ENCODE peak calls at places on chromosomes 7 and 10, in nine cellular contexts. One of them, this sample, is unnamed.
A peak's percentile ranks its signal among the peaks of the same experiment; 100 is the strongest.

GRCh38 chr10:82037076-82037475 is 162.1 kb downstream of the NRG3 start:
- DNase-seq in left ventricle myocardium superior: no peak
- DNase-seq in stimulated activated CD8-positive, alpha-beta memory T cell treated with anti-CD3 and anti-CD28 coated beads, Interleukin-7, amount 100 ng/mL, for 1 hour: no peak
- DNase-seq in endothelial cell of umbilical vein: no peak
- DNase-seq in stomach: no peak
- DNase-seq in posterior cingulate gyrus: peak; percentile 88
- DNase-seq in T-helper 2 cell: no peak
- DNase-seq in CD4-positive, alpha-beta memory T cell: no peak
- DNase-seq in activated naive CD4-positive, alpha-beta T cell treated with Interleukin-2 at 50 U/mL for 16 hours: no peak
- DNase-seq in this sample: peak; percentile 11

GRCh38 chr10:131065673-131066331 is 245.7 kb downstream of the TCERG1L start:
- DNase-seq in left ventricle myocardium superior: peak; percentile 55
- DNase-seq in stimulated activated CD8-positive, alpha-beta memory T cell treated with anti-CD3 and anti-CD28 coated beads, Interleukin-7, amount 100 ng/mL, for 1 hour: no peak
- DNase-seq in endothelial cell of umbilical vein: no peak
- DNase-seq in stomach: no peak
- DNase-seq in posterior cingulate gyrus: peak; percentile 88
- DNase-seq in T-helper 2 cell: no peak
- DNase-seq in CD4-positive, alpha-beta memory T cell: no peak
- DNase-seq in activated naive CD4-positive, alpha-beta T cell treated with Interleukin-2 at 50 U/mL for 16 hours: no peak
- DNase-seq in this sample: no peak

GRCh38 chr7:111012799-111013675 is 77.9 kb upstream of the LRRN3 start:
- DNase-seq in left ventricle myocardium superior: no peak
- DNase-seq in stimulated activated CD8-positive, alpha-beta memory T cell treated with anti-CD3 and anti-CD28 coated beads, Interleukin-7, amount 100 ng/mL, for 1 hour: no peak
- DNase-seq in endothelial cell of umbilical vein: peak; percentile 5
- DNase-seq in stomach: no peak
- DNase-seq in posterior cingulate gyrus: no peak
- DNase-seq in T-helper 2 cell: no peak
- DNase-seq in CD4-positive, alpha-beta memory T cell: peak; percentile 41
- DNase-seq in activated naive CD4-positive, alpha-beta T cell treated with Interleukin-2 at 50 U/mL for 16 hours: peak; percentile 43
- DNase-seq in this sample: no peak

GRCh38 chr10:3761916-3762708 is 22.9 kb downstream of the KLF6 start:
- DNase-seq in left ventricle myocardium superior: no peak
- DNase-seq in stimulated activated CD8-positive, alpha-beta memory T cell treated with anti-CD3 and anti-CD28 coated beads, Interleukin-7, amount 100 ng/mL, for 1 hour: no peak
- DNase-seq in endothelial cell of umbilical vein: no peak
- DNase-seq in stomach: no peak
- DNase-seq in posterior cingulate gyrus: no peak
- DNase-seq in T-helper 2 cell: no peak
- DNase-seq in CD4-positive, alpha-beta memory T cell: no peak
- DNase-seq in activated naive CD4-positive, alpha-beta T cell treated with Interleukin-2 at 50 U/mL for 16 hours: no peak
- DNase-seq in this sample: no peak

GRCh38 chr10:78047314-78047891 is 13.7 kb downstream of the RPS24 start:
- DNase-seq in left ventricle myocardium superior: peak; percentile 91
- DNase-seq in stimulated activated CD8-positive, alpha-beta memory T cell treated with anti-CD3 and anti-CD28 coated beads, Interleukin-7, amount 100 ng/mL, for 1 hour: peak; percentile 64
- DNase-seq in endothelial cell of umbilical vein: peak; percentile 86
- DNase-seq in stomach: peak; percentile 89
- DNase-seq in posterior cingulate gyrus: peak; percentile 97
- DNase-seq in T-helper 2 cell: peak; percentile 50
- DNase-seq in CD4-positive, alpha-beta memory T cell: peak; percentile 72
- DNase-seq in activated naive CD4-positive, alpha-beta T cell treated with Interleukin-2 at 50 U/mL for 16 hours: peak; percentile 81
- DNase-seq in this sample: peak; percentile 87

GRCh38 chr7:148697950-148698396 is 730 bp upstream of the CUL1 start:
- DNase-seq in left ventricle myocardium superior: no peak
- DNase-seq in stimulated activated CD8-positive, alpha-beta memory T cell treated with anti-CD3 and anti-CD28 coated beads, Interleukin-7, amount 100 ng/mL, for 1 hour: no peak
- DNase-seq in endothelial cell of umbilical vein: no peak
- DNase-seq in stomach: no peak
- DNase-seq in posterior cingulate gyrus: no peak
- DNase-seq in T-helper 2 cell: no peak
- DNase-seq in CD4-positive, alpha-beta memory T cell: peak; percentile 30
- DNase-seq in activated naive CD4-positive, alpha-beta T cell treated with Interleukin-2 at 50 U/mL for 16 hours: no peak
- DNase-seq in this sample: no peak

GRCh38 chr10:23994459-23995046 is 214.4 kb upstream of the KIAA1217 start:
- DNase-seq in left ventricle myocardium superior: peak; percentile 50
- DNase-seq in stimulated activated CD8-positive, alpha-beta memory T cell treated with anti-CD3 and anti-CD28 coated beads, Interleukin-7, amount 100 ng/mL, for 1 hour: no peak
- DNase-seq in endothelial cell of umbilical vein: peak; percentile 4
- DNase-seq in stomach: peak; percentile 74
- DNase-seq in posterior cingulate gyrus: no peak
- DNase-seq in T-helper 2 cell: no peak
- DNase-seq in CD4-positive, alpha-beta memory T cell: no peak
- DNase-seq in activated naive CD4-positive, alpha-beta T cell treated with Interleukin-2 at 50 U/mL for 16 hours: peak; percentile 7
- DNase-seq in this sample: no peak

GRCh38 chr7:90592036-90592435 is 4.1 kb upstream of the CDK14 start:
- DNase-seq in left ventricle myocardium superior: no peak
- DNase-seq in stimulated activated CD8-positive, alpha-beta memory T cell treated with anti-CD3 and anti-CD28 coated beads, Interleukin-7, amount 100 ng/mL, for 1 hour: no peak
- DNase-seq in endothelial cell of umbilical vein: peak; percentile 3
- DNase-seq in stomach: no peak
- DNase-seq in posterior cingulate gyrus: no peak
- DNase-seq in T-helper 2 cell: no peak
- DNase-seq in CD4-positive, alpha-beta memory T cell: no peak
- DNase-seq in activated naive CD4-positive, alpha-beta T cell treated with Interleukin-2 at 50 U/mL for 16 hours: no peak
- DNase-seq in this sample: no peak

GRCh38 chr7:152424348-152425108 is 11.3 kb downstream of the KMT2C start:
- DNase-seq in left ventricle myocardium superior: no peak
- DNase-seq in stimulated activated CD8-positive, alpha-beta memory T cell treated with anti-CD3 and anti-CD28 coated beads, Interleukin-7, amount 100 ng/mL, for 1 hour: no peak
- DNase-seq in endothelial cell of umbilical vein: no peak
- DNase-seq in stomach: no peak
- DNase-seq in posterior cingulate gyrus: no peak
- DNase-seq in T-helper 2 cell: no peak
- DNase-seq in CD4-positive, alpha-beta memory T cell: no peak
- DNase-seq in activated naive CD4-positive, alpha-beta T cell treated with Interleukin-2 at 50 U/mL for 16 hours: no peak
- DNase-seq in this sample: no peak

GRCh38 chr7:76314042-76314721 is 11.7 kb downstream of the HSPB1 start:
- DNase-seq in left ventricle myocardium superior: peak; percentile 98
- DNase-seq in stimulated activated CD8-positive, alpha-beta memory T cell treated with anti-CD3 and anti-CD28 coated beads, Interleukin-7, amount 100 ng/mL, for 1 hour: peak; percentile 90
- DNase-seq in endothelial cell of umbilical vein: peak; percentile 93
- DNase-seq in stomach: peak; percentile 98
- DNase-seq in posterior cingulate gyrus: peak; percentile 98
- DNase-seq in T-helper 2 cell: peak; percentile 89
- DNase-seq in CD4-positive, alpha-beta memory T cell: peak; percentile 92
- DNase-seq in activated naive CD4-positive, alpha-beta T cell treated with Interleukin-2 at 50 U/mL for 16 hours: peak; percentile 96
- DNase-seq in this sample: peak; percentile 99

GRCh38 chr7:24500599-24501451 is 72.4 kb upstream of the PALS2 start:
- DNase-seq in left ventricle myocardium superior: no peak
- DNase-seq in stimulated activated CD8-positive, alpha-beta memory T cell treated with anti-CD3 and anti-CD28 coated beads, Interleukin-7, amount 100 ng/mL, for 1 hour: no peak
- DNase-seq in endothelial cell of umbilical vein: no peak
- DNase-seq in stomach: no peak
- DNase-seq in posterior cingulate gyrus: no peak
- DNase-seq in T-helper 2 cell: no peak
- DNase-seq in CD4-positive, alpha-beta memory T cell: no peak
- DNase-seq in activated naive CD4-positive, alpha-beta T cell treated with Interleukin-2 at 50 U/mL for 16 hours: no peak
- DNase-seq in this sample: no peak

GRCh38 chr10:72340911-72341310 is 13.8 kb downstream of the DNAJB12 start:
- DNase-seq in left ventricle myocardium superior: peak; percentile 29
- DNase-seq in stimulated activated CD8-positive, alpha-beta memory T cell treated with anti-CD3 and anti-CD28 coated beads, Interleukin-7, amount 100 ng/mL, for 1 hour: no peak
- DNase-seq in endothelial cell of umbilical vein: no peak
- DNase-seq in stomach: no peak
- DNase-seq in posterior cingulate gyrus: no peak
- DNase-seq in T-helper 2 cell: no peak
- DNase-seq in CD4-positive, alpha-beta memory T cell: no peak
- DNase-seq in activated naive CD4-positive, alpha-beta T cell treated with Interleukin-2 at 50 U/mL for 16 hours: no peak
- DNase-seq in this sample: no peak

GRCh38 chr7:120274899-120275298 is 1.9 kb downstream of the KCND2 start:
- DNase-seq in left ventricle myocardium superior: no peak
- DNase-seq in stimulated activated CD8-positive, alpha-beta memory T cell treated with anti-CD3 and anti-CD28 coated beads, Interleukin-7, amount 100 ng/mL, for 1 hour: no peak
- DNase-seq in endothelial cell of umbilical vein: no peak
- DNase-seq in stomach: no peak
- DNase-seq in posterior cingulate gyrus: peak; percentile 32
- DNase-seq in T-helper 2 cell: no peak
- DNase-seq in CD4-positive, alpha-beta memory T cell: no peak
- DNase-seq in activated naive CD4-positive, alpha-beta T cell treated with Interleukin-2 at 50 U/mL for 16 hours: no peak
- DNase-seq in this sample: no peak

GRCh38 chr7:130160455-130160854 is 44.8 kb downstream of the TMEM209 start:
- DNase-seq in left ventricle myocardium superior: no peak
- DNase-seq in stimulated activated CD8-positive, alpha-beta memory T cell treated with anti-CD3 and anti-CD28 coated beads, Interleukin-7, amount 100 ng/mL, for 1 hour: no peak
- DNase-seq in endothelial cell of umbilical vein: no peak
- DNase-seq in stomach: no peak
- DNase-seq in posterior cingulate gyrus: no peak
- DNase-seq in T-helper 2 cell: no peak
- DNase-seq in CD4-positive, alpha-beta memory T cell: no peak
- DNase-seq in activated naive CD4-positive, alpha-beta T cell treated with Interleukin-2 at 50 U/mL for 16 hours: no peak
- DNase-seq in this sample: no peak

GRCh38 chr10:74932648-74933047 is 106.2 kb downstream of the KAT6B start:
- DNase-seq in left ventricle myocardium superior: peak; percentile 90
- DNase-seq in stimulated activated CD8-positive, alpha-beta memory T cell treated with anti-CD3 and anti-CD28 coated beads, Interleukin-7, amount 100 ng/mL, for 1 hour: no peak
- DNase-seq in endothelial cell of umbilical vein: no peak
- DNase-seq in stomach: peak; percentile 60
- DNase-seq in posterior cingulate gyrus: peak; percentile 94
- DNase-seq in T-helper 2 cell: no peak
- DNase-seq in CD4-positive, alpha-beta memory T cell: no peak
- DNase-seq in activated naive CD4-positive, alpha-beta T cell treated with Interleukin-2 at 50 U/mL for 16 hours: no peak
- DNase-seq in this sample: peak; percentile 17

GRCh38 chr10:88385601-88386203 is 197.4 kb downstream of the RNLS start:
- DNase-seq in left ventricle myocardium superior: peak; percentile 26
- DNase-seq in stimulated activated CD8-positive, alpha-beta memory T cell treated with anti-CD3 and anti-CD28 coated beads, Interleukin-7, amount 100 ng/mL, for 1 hour: no peak
- DNase-seq in endothelial cell of umbilical vein: no peak
- DNase-seq in stomach: peak; percentile 89
- DNase-seq in posterior cingulate gyrus: peak; percentile 64
- DNase-seq in T-helper 2 cell: peak; percentile 9
- DNase-seq in CD4-positive, alpha-beta memory T cell: peak; percentile 82
- DNase-seq in activated naive CD4-positive, alpha-beta T cell treated with Interleukin-2 at 50 U/mL for 16 hours: peak; percentile 47
- DNase-seq in this sample: peak; percentile 82

GRCh38 chr7:84302949-84303348 is 108.4 kb upstream of the SEMA3A start:
- DNase-seq in left ventricle myocardium superior: no peak
- DNase-seq in stimulated activated CD8-positive, alpha-beta memory T cell treated with anti-CD3 and anti-CD28 coated beads, Interleukin-7, amount 100 ng/mL, for 1 hour: no peak
- DNase-seq in endothelial cell of umbilical vein: no peak
- DNase-seq in stomach: no peak
- DNase-seq in posterior cingulate gyrus: no peak
- DNase-seq in T-helper 2 cell: no peak
- DNase-seq in CD4-positive, alpha-beta memory T cell: no peak
- DNase-seq in activated naive CD4-positive, alpha-beta T cell treated with Interleukin-2 at 50 U/mL for 16 hours: no peak
- DNase-seq in this sample: no peak

GRCh38 chr7:52447781-52448180 is 587.7 kb upstream of the POM121L12 start:
- DNase-seq in left ventricle myocardium superior: no peak
- DNase-seq in stimulated activated CD8-positive, alpha-beta memory T cell treated with anti-CD3 and anti-CD28 coated beads, Interleukin-7, amount 100 ng/mL, for 1 hour: no peak
- DNase-seq in endothelial cell of umbilical vein: no peak
- DNase-seq in stomach: no peak
- DNase-seq in posterior cingulate gyrus: no peak
- DNase-seq in T-helper 2 cell: no peak
- DNase-seq in CD4-positive, alpha-beta memory T cell: no peak
- DNase-seq in activated naive CD4-positive, alpha-beta T cell treated with Interleukin-2 at 50 U/mL for 16 hours: no peak
- DNase-seq in this sample: no peak

GRCh38 chr7:77839919-77840318 is 41.3 kb downstream of the PHTF2 start:
- DNase-seq in left ventricle myocardium superior: no peak
- DNase-seq in stimulated activated CD8-positive, alpha-beta memory T cell treated with anti-CD3 and anti-CD28 coated beads, Interleukin-7, amount 100 ng/mL, for 1 hour: no peak
- DNase-seq in endothelial cell of umbilical vein: no peak
- DNase-seq in stomach: no peak
- DNase-seq in posterior cingulate gyrus: no peak
- DNase-seq in T-helper 2 cell: no peak
- DNase-seq in CD4-positive, alpha-beta memory T cell: no peak
- DNase-seq in activated naive CD4-positive, alpha-beta T cell treated with Interleukin-2 at 50 U/mL for 16 hours: no peak
- DNase-seq in this sample: no peak

GRCh38 chr7:114889646-114890285 is 32.1 kb upstream of the MDFIC start:
- DNase-seq in left ventricle myocardium superior: no peak
- DNase-seq in stimulated activated CD8-positive, alpha-beta memory T cell treated with anti-CD3 and anti-CD28 coated beads, Interleukin-7, amount 100 ng/mL, for 1 hour: no peak
- DNase-seq in endothelial cell of umbilical vein: peak; percentile 64
- DNase-seq in stomach: no peak
- DNase-seq in posterior cingulate gyrus: no peak
- DNase-seq in T-helper 2 cell: no peak
- DNase-seq in CD4-positive, alpha-beta memory T cell: peak; percentile 6
- DNase-seq in activated naive CD4-positive, alpha-beta T cell treated with Interleukin-2 at 50 U/mL for 16 hours: no peak
- DNase-seq in this sample: no peak

GRCh38 chr7:132685301-132685700 is 109.0 kb upstream of the PLXNA4 start:
- DNase-seq in left ventricle myocardium superior: no peak
- DNase-seq in stimulated activated CD8-positive, alpha-beta memory T cell treated with anti-CD3 and anti-CD28 coated beads, Interleukin-7, amount 100 ng/mL, for 1 hour: no peak
- DNase-seq in endothelial cell of umbilical vein: no peak
- DNase-seq in stomach: no peak
- DNase-seq in posterior cingulate gyrus: no peak
- DNase-seq in T-helper 2 cell: no peak
- DNase-seq in CD4-positive, alpha-beta memory T cell: no peak
- DNase-seq in activated naive CD4-positive, alpha-beta T cell treated with Interleukin-2 at 50 U/mL for 16 hours: no peak
- DNase-seq in this sample: no peak

GRCh38 chr10:110263164-110263563 is 41.6 kb downstream of the SMNDC1 start:
- DNase-seq in left ventricle myocardium superior: no peak
- DNase-seq in stimulated activated CD8-positive, alpha-beta memory T cell treated with anti-CD3 and anti-CD28 coated beads, Interleukin-7, amount 100 ng/mL, for 1 hour: no peak
- DNase-seq in endothelial cell of umbilical vein: no peak
- DNase-seq in stomach: no peak
- DNase-seq in posterior cingulate gyrus: no peak
- DNase-seq in T-helper 2 cell: no peak
- DNase-seq in CD4-positive, alpha-beta memory T cell: no peak
- DNase-seq in activated naive CD4-positive, alpha-beta T cell treated with Interleukin-2 at 50 U/mL for 16 hours: no peak
- DNase-seq in this sample: no peak

This sample was measured in pancreas.